ENCODE peak calls at places on chromosomes 12 and 14, in four cellular contexts. One of them, this sample, is unnamed.
A peak's percentile ranks its signal among the peaks of the same experiment; 100 is the strongest.

GRCh38 chr12:121494093-121494787 is 86.6 kb downstream of the KDM2B start:
- DNase-seq in AG04450: peak; percentile 8
- DNase-seq in endothelial cell: peak; percentile 64
- DNase-seq in GM10248: peak; percentile 67
- DNase-seq in this sample: no peak

GRCh38 chr14:31505411-31505810 is 17.6 kb upstream of the GPR33 start:
- DNase-seq in AG04450: peak; percentile 8
- DNase-seq in endothelial cell: no peak
- DNase-seq in GM10248: no peak
- DNase-seq in this sample: no peak

GRCh38 chr12:109134186-109134917 is 18.0 kb downstream of the ACACB start:
- DNase-seq in AG04450: no peak
- DNase-seq in endothelial cell: peak; percentile 46
- DNase-seq in GM10248: no peak
- DNase-seq in this sample: no peak

GRCh38 chr12:13079440-13079906 is 24.0 kb downstream of the GSG1 start:
- DNase-seq in AG04450: no peak
- DNase-seq in endothelial cell: no peak
- DNase-seq in GM10248: no peak
- DNase-seq in this sample: no peak

GRCh38 chr14:24900281-24900868 is 149.6 kb downstream of the STXBP6 start:
- DNase-seq in AG04450: no peak
- DNase-seq in endothelial cell: no peak
- DNase-seq in GM10248: no peak
- DNase-seq in this sample: no peak

GRCh38 chr14:64879635-64880381 is at the start of gene SPTB:
- DNase-seq in AG04450: no peak
- DNase-seq in endothelial cell: peak; percentile 11
- DNase-seq in GM10248: peak; percentile 74
- DNase-seq in this sample: peak; percentile 37

GRCh38 chr14:73432124-73432523 is 26.2 kb downstream of the NUMB start:
- DNase-seq in AG04450: no peak
- DNase-seq in endothelial cell: no peak
- DNase-seq in GM10248: no peak
- DNase-seq in this sample: no peak

GRCh38 chr12:12812163-12812562 is 983 bp upstream of the DDX47 start:
- DNase-seq in AG04450: no peak
- DNase-seq in endothelial cell: no peak
- DNase-seq in GM10248: no peak
- DNase-seq in this sample: no peak

GRCh38 chr12:106058256-106059182 is 80.2 kb downstream of the NUAK1 start:
- DNase-seq in AG04450: no peak
- DNase-seq in endothelial cell: no peak
- DNase-seq in GM10248: no peak
- DNase-seq in this sample: no peak

GRCh38 chr12:98758331-98758730 is 113.2 kb downstream of the APAF1 start:
- DNase-seq in AG04450: no peak
- DNase-seq in endothelial cell: no peak
- DNase-seq in GM10248: no peak
- DNase-seq in this sample: no peak

GRCh38 chr12:120261951-120262851 is 3.3 kb downstream of the PXN start:
- DNase-seq in AG04450: no peak
- DNase-seq in endothelial cell: no peak
- DNase-seq in GM10248: no peak
- DNase-seq in this sample: no peak

GRCh38 chr12:1122803-1123202 is 131.8 kb downstream of the ERC1 start:
- DNase-seq in AG04450: no peak
- DNase-seq in endothelial cell: no peak
- DNase-seq in GM10248: no peak
- DNase-seq in this sample: no peak

GRCh38 chr12:106141452-106141851 is 2.7 kb upstream of the NUAK1 start:
- DNase-seq in AG04450: no peak
- DNase-seq in endothelial cell: no peak
- DNase-seq in GM10248: no peak
- DNase-seq in this sample: no peak

GRCh38 chr14:71780822-71781221 is 151.4 kb upstream of the RGS6 start:
- DNase-seq in AG04450: no peak
- DNase-seq in endothelial cell: no peak
- DNase-seq in GM10248: no peak
- DNase-seq in this sample: no peak

GRCh38 chr14:89284368-89285058 is 132.5 kb downstream of the FOXN3 start:
- DNase-seq in AG04450: no peak
- DNase-seq in endothelial cell: no peak
- DNase-seq in GM10248: no peak
- DNase-seq in this sample: no peak

GRCh38 chr14:71231521-71232393 is 324.5 kb downstream of the PCNX1 start:
- DNase-seq in AG04450: no peak
- DNase-seq in endothelial cell: no peak
- DNase-seq in GM10248: peak; percentile 39
- DNase-seq in this sample: no peak

GRCh38 chr12:130500835-130501330 is 163.2 kb downstream of the PIWIL1 start:
- DNase-seq in AG04450: no peak
- DNase-seq in endothelial cell: no peak
- DNase-seq in GM10248: no peak
- DNase-seq in this sample: no peak

GRCh38 chr14:103693514-103693913 is 21.7 kb downstream of the XRCC3 start:
- DNase-seq in AG04450: no peak
- DNase-seq in endothelial cell: no peak
- DNase-seq in GM10248: no peak
- DNase-seq in this sample: no peak

GRCh38 chr14:65239143-65239672 is 136.9 kb upstream of the MAX start:
- DNase-seq in AG04450: no peak
- DNase-seq in endothelial cell: no peak
- DNase-seq in GM10248: no peak
- DNase-seq in this sample: no peak

GRCh38 chr14:72699852-72700257 is 194.0 kb downstream of the DPF3 start:
- DNase-seq in AG04450: peak; percentile 51
- DNase-seq in endothelial cell: no peak
- DNase-seq in GM10248: no peak
- DNase-seq in this sample: no peak

GRCh38 chr12:122202017-122202416 is 1.5 kb upstream of the B3GNT4 start:
- DNase-seq in AG04450: no peak
- DNase-seq in endothelial cell: no peak
- DNase-seq in GM10248: no peak
- DNase-seq in this sample: no peak

GRCh38 chr12:19577131-19577530 is 137.8 kb downstream of the AEBP2 start:
- DNase-seq in AG04450: no peak
- DNase-seq in endothelial cell: no peak
- DNase-seq in GM10248: no peak
- DNase-seq in this sample: no peak

GRCh38 chr12:81378601-81379000 is 300.7 kb downstream of the ACSS3 start:
- DNase-seq in AG04450: no peak
- DNase-seq in endothelial cell: no peak
- DNase-seq in GM10248: no peak
- DNase-seq in this sample: no peak

GRCh38 chr14:103057028-103057371 is 349 bp downstream of the CDC42BPB start:
- DNase-seq in AG04450: no peak
- DNase-seq in endothelial cell: no peak
- DNase-seq in GM10248: no peak
- DNase-seq in this sample: peak; percentile 54

GRCh38 chr12:108856170-108856427 is 1.3 kb downstream of the SSH1 start:
- DNase-seq in AG04450: no peak
- DNase-seq in endothelial cell: no peak
- DNase-seq in GM10248: no peak
- DNase-seq in this sample: no peak

GRCh38 chr12:85975716-85976115 is 101.6 kb downstream of the NTS start:
- DNase-seq in AG04450: no peak
- DNase-seq in endothelial cell: no peak
- DNase-seq in GM10248: no peak
- DNase-seq in this sample: no peak

GRCh38 chr12:6460751-6461371 is 9.0 kb downstream of the TAPBPL start:
- DNase-seq in AG04450: no peak
- DNase-seq in endothelial cell: no peak
- DNase-seq in GM10248: no peak
- DNase-seq in this sample: no peak

GRCh38 chr12:114762490-114763110 is 78.6 kb upstream of the TBX3 start:
- DNase-seq in AG04450: peak; percentile 76
- DNase-seq in endothelial cell: no peak
- DNase-seq in GM10248: no peak
- DNase-seq in this sample: no peak

GRCh38 chr12:53219116-53219955 is 12.3 kb upstream of the ITGB7 start:
- DNase-seq in AG04450: no peak
- DNase-seq in endothelial cell: no peak
- DNase-seq in GM10248: peak; percentile 66
- DNase-seq in this sample: no peak

GRCh38 chr12:113905829-113906228 is 60.3 kb downstream of the RBM19 start:
- DNase-seq in AG04450: no peak
- DNase-seq in endothelial cell: no peak
- DNase-seq in GM10248: no peak
- DNase-seq in this sample: no peak

GRCh38 chr12:59698599-59698998 is 102.8 kb downstream of the SLC16A7 start:
- DNase-seq in AG04450: peak; percentile 21
- DNase-seq in endothelial cell: no peak
- DNase-seq in GM10248: no peak
- DNase-seq in this sample: no peak

GRCh38 chr12:47852096-47852571 is 32.4 kb upstream of the HDAC7 start:
- DNase-seq in AG04450: no peak
- DNase-seq in endothelial cell: no peak
- DNase-seq in GM10248: no peak
- DNase-seq in this sample: no peak

GRCh38 chr12:5915511-5915910 is 29.5 kb downstream of the ANO2 start:
- DNase-seq in AG04450: no peak
- DNase-seq in endothelial cell: no peak
- DNase-seq in GM10248: no peak
- DNase-seq in this sample: no peak

GRCh38 chr12:29073631-29074239 is 75.3 kb upstream of the FAR2 start:
- DNase-seq in AG04450: peak; percentile 15
- DNase-seq in endothelial cell: peak; percentile 23
- DNase-seq in GM10248: peak; percentile 20
- DNase-seq in this sample: no peak

GRCh38 chr12:24198070-24198469 is 248.6 kb upstream of the SOX5 start:
- DNase-seq in AG04450: no peak
- DNase-seq in endothelial cell: no peak
- DNase-seq in GM10248: no peak
- DNase-seq in this sample: no peak

GRCh38 chr14:54555651-54556050 is 11.3 kb upstream of the SAMD4A start:
- DNase-seq in AG04450: no peak
- DNase-seq in endothelial cell: no peak
- DNase-seq in GM10248: no peak
- DNase-seq in this sample: no peak
- TF ChIP-seq CTCF in AG04450: peak; percentile 36
- TF ChIP-seq CTCF in endothelial cell: no peak
- TF ChIP-seq CTCF in GM10248: no peak
- TF ChIP-seq CTCF in this sample: no peak

DNA sequence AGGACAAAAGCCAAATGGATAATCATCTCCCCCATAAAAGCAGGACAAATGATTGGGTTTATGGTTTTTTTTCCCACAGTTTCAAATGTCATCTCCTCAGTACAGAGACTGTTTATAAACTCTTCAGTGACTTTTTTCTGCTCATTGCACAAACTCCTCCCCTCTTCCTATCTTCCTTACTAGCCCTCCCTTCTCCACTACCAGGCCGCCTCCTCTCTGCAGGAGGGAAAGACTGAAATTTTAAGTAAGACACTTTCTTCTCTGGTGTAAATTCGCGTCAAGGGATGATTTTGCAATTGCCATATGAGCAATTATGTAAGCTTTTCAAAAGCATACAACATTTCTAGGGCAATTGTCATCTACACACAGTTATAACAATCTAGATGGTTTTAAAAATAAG is 37.0 kb downstream of the BTG1 start:
- DNase-seq in AG04450: peak; percentile 36
- DNase-seq in endothelial cell: no peak
- DNase-seq in GM10248: no peak
- DNase-seq in this sample: no peak
- TF ChIP-seq CTCF in AG04450: no peak
- TF ChIP-seq CTCF in endothelial cell: no peak
- TF ChIP-seq CTCF in GM10248: no peak
- TF ChIP-seq CTCF in this sample: no peak

GRCh38 chr14:36866867-36867266 is 205.2 kb downstream of the PAX9 start:
- DNase-seq in AG04450: no peak
- DNase-seq in endothelial cell: no peak
- DNase-seq in GM10248: peak; percentile 5
- DNase-seq in this sample: no peak

GRCh38 chr14:36857842-36858445 is 196.3 kb downstream of the PAX9 start:
- DNase-seq in AG04450: no peak
- DNase-seq in endothelial cell: no peak
- DNase-seq in GM10248: no peak
- DNase-seq in this sample: no peak

GRCh38 chr14:36859119-36859518 is 197.5 kb downstream of the PAX9 start:
- DNase-seq in AG04450: no peak
- DNase-seq in endothelial cell: no peak
- DNase-seq in GM10248: no peak
- DNase-seq in this sample: no peak

GRCh38 chr14:36863271-36863670 is 201.6 kb downstream of the PAX9 start:
- DNase-seq in AG04450: no peak
- DNase-seq in endothelial cell: no peak
- DNase-seq in GM10248: no peak
- DNase-seq in this sample: no peak
- TF ChIP-seq CTCF in AG04450: peak; percentile 24
- TF ChIP-seq CTCF in endothelial cell: peak; percentile 37
- TF ChIP-seq CTCF in GM10248: no peak
- TF ChIP-seq CTCF in this sample: no peak

GRCh38 chr12:68871899-68872298 is 61.1 kb downstream of the CPM start:
- DNase-seq in AG04450: no peak
- DNase-seq in endothelial cell: peak; percentile 12
- DNase-seq in GM10248: peak; percentile 27
- DNase-seq in this sample: no peak
- TF ChIP-seq CTCF in AG04450: peak; percentile 40
- TF ChIP-seq CTCF in endothelial cell: no peak
- TF ChIP-seq CTCF in GM10248: peak; percentile 42
- TF ChIP-seq CTCF in this sample: no peak

GRCh38 chr12:8577879-8578278 is 34.8 kb downstream of the AICDA start:
- DNase-seq in AG04450: no peak
- DNase-seq in endothelial cell: no peak
- DNase-seq in GM10248: no peak
- DNase-seq in this sample: no peak
- TF ChIP-seq CTCF in AG04450: no peak
- TF ChIP-seq CTCF in endothelial cell: no peak
- TF ChIP-seq CTCF in GM10248: no peak
- TF ChIP-seq CTCF in this sample: no peak

This sample was measured in mesothelial cell of epicardium.